ENCODE peak calls at places on chromosome 1, in four cellular contexts. F is HepG2, M is K562, I is H1. Q is an unnamed sample.

GRCh38 chr1:58515794-58516401 is 30.6 kb downstream of the OMA1 start:
- DNase-seq in I (peak), M (peak), F (peak), Q (peak)

GRCh38 chr1:58162952-58163550 is 383.5 kb downstream of the OMA1 start:
- DNase-seq in I (peak), M (peak), F (peak), Q (no peak)

GRCh38 chr1:210448293-210448892 is 119.7 kb downstream of the HHAT start:
- DNase-seq in F (peak), M (peak), I (no peak), Q (no peak)

GRCh38 chr1:189429610-189430009 is 1048.1 kb downstream of the BRINP3 start:
- DNase-seq in M (peak), I (no peak), F (peak), Q (no peak)

GRCh38 chr1:115564201-115564600 is 77.6 kb upstream of the VANGL1 start:
- DNase-seq in M (no peak), I (no peak), F (no peak), Q (no peak)

GRCh38 chr1:119008483-119009299 is 20.5 kb upstream of the TBX15 start:
- DNase-seq in I (no peak), F (peak), M (peak), Q (peak)

GRCh38 chr1:221327954-221328353 is 413.9 kb downstream of the DUSP10 start:
- DNase-seq in I (no peak), F (no peak), M (no peak), Q (no peak)

GRCh38 chr1:18907914-18908845 is 5.8 kb upstream of the ALDH4A1 start:
- DNase-seq in F (no peak), I (no peak), M (peak), Q (no peak)

GRCh38 chr1:156076609-156077429 is 5.4 kb downstream of the MEX3A start:
- DNase-seq in M (no peak), F (no peak), I (no peak), Q (no peak)

GRCh38 chr1:210236840-210237409 is 4.3 kb downstream of the SERTAD4 start:
- DNase-seq in I (no peak), M (no peak), F (no peak), Q (no peak)

GRCh38 chr1:31977361-31978131 is 36.1 kb upstream of the KHDRBS1 start:
- DNase-seq in M (peak), I (peak), F (peak), Q (no peak)

GRCh38 chr1:23927097-23927496 is 13.9 kb upstream of the CNR2 start:
- DNase-seq in I (no peak), F (no peak), M (peak), Q (no peak)

GRCh38 chr1:185864889-185865288 is 130.7 kb downstream of the HMCN1 start:
- DNase-seq in M (no peak), F (no peak), I (no peak), Q (no peak)

GRCh38 chr1:22753396-22754083 is 42.9 kb downstream of the EPHB2 start:
- DNase-seq in M (no peak), I (no peak), F (no peak), Q (no peak)

GRCh38 chr1:180530501-180530900 is 28.1 kb upstream of the ACBD6 start:
- DNase-seq in M (no peak), I (no peak), F (peak), Q (no peak)

GRCh38 chr1:3415260-3415952 is 39.1 kb upstream of the ARHGEF16 start:
- DNase-seq in F (no peak), M (no peak), I (no peak), Q (no peak)

GRCh38 chr1:83918688-83919285 is 80.1 kb downstream of the TTLL7 start:
- DNase-seq in I (no peak), M (peak), F (no peak), Q (no peak)
- TF ChIP-seq CBX5 in I (no peak), M (no peak), F (no peak), Q (no peak)

GRCh38 chr1:154527192-154527591 is 25.0 kb upstream of the SHE start:
- DNase-seq in I (no peak), M (no peak), F (no peak), Q (no peak)
- TF ChIP-seq CBX5 in I (no peak), M (no peak), F (no peak), Q (no peak)

GRCh38 chr1:234544094-234544579 is 65.2 kb upstream of the TARBP1 start:
- DNase-seq in F (peak), I (no peak), M (peak), Q (no peak)

GRCh38 chr1:234543442-234544093 is 64.6 kb upstream of the TARBP1 start:
- DNase-seq in M (no peak), I (no peak), F (no peak), Q (no peak)

GRCh38 chr1:234546890-234547788 is 62.8 kb downstream of the IRF2BP2 start:
- DNase-seq in F (no peak), M (peak), I (no peak), Q (no peak)

GRCh38 chr1:234546387-234546704 is 63.6 kb downstream of the IRF2BP2 start:
- DNase-seq in M (no peak), F (no peak), I (no peak), Q (no peak)

DNA sequence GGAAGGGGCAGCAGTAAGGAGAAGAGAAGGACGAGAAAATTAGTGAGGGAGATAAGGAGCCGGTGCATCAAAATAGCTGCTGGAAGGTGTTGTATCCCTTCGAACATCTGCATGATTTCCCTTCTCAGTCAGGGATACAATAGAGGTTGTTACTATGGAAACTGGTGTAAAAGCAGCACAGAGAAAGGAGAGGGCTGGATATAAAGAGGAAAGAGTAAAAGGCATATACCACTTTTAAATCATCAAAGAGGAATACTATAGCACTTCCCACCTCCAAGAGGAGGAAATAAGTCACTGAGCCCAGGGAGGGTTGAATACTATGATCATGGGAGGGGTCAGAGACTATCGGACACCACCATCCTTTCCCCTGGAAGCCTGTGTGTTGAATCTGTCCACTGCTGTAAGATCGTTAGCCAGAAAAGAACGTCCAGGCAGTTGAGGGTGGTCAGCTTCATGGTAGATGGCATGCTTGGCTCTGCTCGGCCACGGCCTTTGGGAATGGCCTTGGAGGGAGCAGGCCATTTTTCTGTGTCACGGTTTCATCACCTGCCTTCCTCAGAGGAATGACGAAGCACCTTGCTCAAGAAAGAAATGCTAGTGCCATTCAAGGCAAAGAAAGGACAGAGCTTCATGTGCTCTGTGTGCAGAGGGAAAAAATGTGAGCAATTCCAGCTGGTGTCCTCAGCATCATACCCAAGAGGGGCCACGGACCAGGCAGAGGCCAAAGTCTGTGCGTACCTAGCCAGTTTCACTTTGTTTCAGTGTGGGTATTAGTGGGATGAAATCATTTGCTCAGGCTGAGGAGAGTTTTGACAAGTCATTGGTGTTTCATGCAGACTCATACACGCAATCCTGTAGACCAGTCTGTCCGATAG is 64.2 kb downstream of the IRF2BP2 start:
- DNase-seq in I (no peak), F (peak), M (no peak), Q (no peak)
- TF ChIP-seq CBX5 in I (no peak), F (peak), M (no peak), Q (no peak)

GRCh38 chr1:26951216-26951615 is 9.1 kb downstream of the KDF1 start:
- DNase-seq in I (no peak), F (no peak), M (no peak), Q (no peak)
- TF ChIP-seq CBX5 in I (no peak), F (no peak), M (no peak), Q (no peak)

GRCh38 chr1:201488817-201489581 is 17.9 kb downstream of the CSRP1 start:
- DNase-seq in I (no peak), F (no peak), M (no peak), Q (no peak)
- TF ChIP-seq CBX5 in I (no peak), F (no peak), M (no peak), Q (no peak)